ENCODE peak calls at places on chromosomes 3 and 15, in five cellular contexts. One of them, this sample, is unnamed.

GRCh38 chr3:64863811-64864210 is 176.0 kb upstream of the ADAMTS9 start:
- DNase-seq in left lung: no peak
- DNase-seq in K562: no peak
- DNase-seq in body of pancreas: no peak
- DNase-seq in PC-3: no peak
- DNase-seq in this sample: no peak

GRCh38 chr3:61944736-61945135 is 383.4 kb downstream of the PTPRG start:
- DNase-seq in body of pancreas: no peak
- DNase-seq in K562: no peak
- DNase-seq in PC-3: no peak
- DNase-seq in left lung: no peak
- DNase-seq in this sample: no peak

GRCh38 chr15:68833734-68834334 is 13.1 kb upstream of the ANP32A start:
- DNase-seq in PC-3: no peak
- DNase-seq in left lung: no peak
- DNase-seq in K562: no peak
- DNase-seq in body of pancreas: no peak
- DNase-seq in this sample: no peak

GRCh38 chr3:18389108-18389733 is 35.9 kb downstream of the SATB1 start:
- DNase-seq in PC-3: peak; percentile 60
- DNase-seq in left lung: no peak
- DNase-seq in K562: peak; percentile 37
- DNase-seq in body of pancreas: peak; percentile 5
- DNase-seq in this sample: peak; percentile 43

GRCh38 chr15:96701443-96701842 is 370.9 kb downstream of the NR2F2 start:
- DNase-seq in left lung: no peak
- DNase-seq in PC-3: no peak
- DNase-seq in K562: no peak
- DNase-seq in body of pancreas: no peak
- DNase-seq in this sample: no peak

GRCh38 chr3:129347446-129347845 is 68.8 kb downstream of the HMCES start:
- DNase-seq in PC-3: no peak
- DNase-seq in K562: no peak
- DNase-seq in body of pancreas: no peak
- DNase-seq in left lung: no peak
- DNase-seq in this sample: no peak

GRCh38 chr3:4394048-4394447 is 73.0 kb downstream of the SUMF1 start:
- DNase-seq in K562: no peak
- DNase-seq in body of pancreas: peak; percentile 16
- DNase-seq in left lung: no peak
- DNase-seq in PC-3: no peak
- DNase-seq in this sample: no peak

GRCh38 chr3:34582054-34582453 is 783.6 kb downstream of the PDCD6IP start:
- DNase-seq in left lung: no peak
- DNase-seq in K562: no peak
- DNase-seq in PC-3: no peak
- DNase-seq in body of pancreas: no peak
- DNase-seq in this sample: no peak

GRCh38 chr15:58473720-58474119 is 41.9 kb downstream of the LIPC start:
- DNase-seq in body of pancreas: no peak
- DNase-seq in PC-3: peak; percentile 73
- DNase-seq in left lung: no peak
- DNase-seq in K562: no peak
- DNase-seq in this sample: no peak

GRCh38 chr3:13079510-13079909 is 6.3 kb upstream of the IQSEC1 start:
- DNase-seq in left lung: no peak
- DNase-seq in K562: no peak
- DNase-seq in body of pancreas: no peak
- DNase-seq in PC-3: no peak
- DNase-seq in this sample: no peak

GRCh38 chr3:13080026-13080425 is 6.8 kb upstream of the IQSEC1 start:
- DNase-seq in K562: no peak
- DNase-seq in PC-3: no peak
- DNase-seq in left lung: no peak
- DNase-seq in body of pancreas: no peak
- DNase-seq in this sample: no peak

GRCh38 chr3:13079051-13079450 is 5.8 kb upstream of the IQSEC1 start:
- DNase-seq in left lung: no peak
- DNase-seq in K562: no peak
- DNase-seq in PC-3: no peak
- DNase-seq in body of pancreas: no peak
- DNase-seq in this sample: no peak

GRCh38 chr3:13077431-13078157 is 4.4 kb upstream of the IQSEC1 start:
- DNase-seq in K562: no peak
- DNase-seq in body of pancreas: peak; percentile 31
- DNase-seq in left lung: no peak
- DNase-seq in PC-3: no peak
- DNase-seq in this sample: no peak

GRCh38 chr3:13078158-13078905 is 5.1 kb upstream of the IQSEC1 start:
- DNase-seq in body of pancreas: peak; percentile 55
- DNase-seq in PC-3: no peak
- DNase-seq in K562: no peak
- DNase-seq in left lung: no peak
- DNase-seq in this sample: no peak
- H3K27me3 ChIP-seq in body of pancreas: no peaks in the 10 kb centered on the region
- H3K27me3 ChIP-seq in PC-3: no peaks in the 10 kb centered on the region
- H3K27me3 ChIP-seq in K562: peaks cover 71% of the 10 kb centered on the region
- H3K27me3 ChIP-seq in left lung: peaks cover 57% of the 10 kb centered on the region
- H3K27me3 ChIP-seq in this sample: no peaks in the 10 kb centered on the region

GRCh38 chr3:119944091-119944490 is 150.2 kb downstream of the GSK3B start:
- DNase-seq in PC-3: no peak
- DNase-seq in left lung: no peak
- DNase-seq in body of pancreas: no peak
- DNase-seq in K562: no peak
- DNase-seq in this sample: no peak
- H3K4me3 ChIP-seq in PC-3: no peak overlapping the region
- H3K4me3 ChIP-seq in left lung: no peak overlapping the region
- H3K4me3 ChIP-seq in body of pancreas: no peak overlapping the region
- H3K4me3 ChIP-seq in K562: no peak overlapping the region
- H3K4me3 ChIP-seq in this sample: no peak overlapping the region

DNA sequence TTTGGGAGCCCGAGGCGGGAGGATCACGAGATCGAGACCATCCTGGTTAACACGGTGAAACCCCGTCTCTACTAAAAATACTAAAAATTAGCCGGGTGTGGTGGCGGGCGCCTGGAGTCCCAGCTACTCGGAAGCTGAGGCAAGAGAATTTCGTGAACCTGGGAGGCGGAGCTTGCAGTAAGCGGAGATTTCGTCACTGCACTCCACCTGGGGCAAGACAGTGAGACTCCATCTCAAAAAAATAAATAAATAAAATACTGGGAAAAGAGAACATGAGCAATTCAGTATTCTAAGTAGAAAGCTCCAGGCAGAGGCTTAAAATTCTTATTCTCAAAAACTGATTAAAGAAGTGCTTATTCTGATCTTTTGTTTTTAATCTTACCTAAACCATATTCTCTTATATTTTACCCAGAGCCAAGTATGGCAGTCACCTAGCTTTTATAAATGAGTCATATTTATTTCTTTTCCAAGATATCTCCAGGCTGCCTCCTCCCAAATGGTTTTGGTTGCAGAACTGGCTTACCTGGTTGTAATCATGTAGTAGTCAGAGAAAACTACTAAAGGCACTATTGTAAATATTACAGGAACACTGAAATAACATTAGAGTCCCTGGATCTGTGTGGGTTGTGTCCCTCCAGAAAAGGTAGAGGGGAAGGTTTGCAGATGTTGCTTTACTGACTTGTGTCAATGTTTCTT is 45.8 kb upstream of the DYNC1LI1 start:
- DNase-seq in K562: no peak
- DNase-seq in PC-3: peak; percentile 90
- DNase-seq in left lung: no peak
- DNase-seq in body of pancreas: no peak
- DNase-seq in this sample: no peak
- H3K27me3 ChIP-seq in K562: peaks cover 31% of the 10 kb centered on the region
- H3K27me3 ChIP-seq in PC-3: no peaks in the 10 kb centered on the region
- H3K27me3 ChIP-seq in left lung: no peaks in the 10 kb centered on the region
- H3K27me3 ChIP-seq in body of pancreas: no peaks in the 10 kb centered on the region
- H3K27me3 ChIP-seq in this sample: no peaks in the 10 kb centered on the region

GRCh38 chr3:192573240-192573639 is 154.1 kb downstream of the FGF12 start:
- DNase-seq in body of pancreas: no peak
- DNase-seq in left lung: no peak
- DNase-seq in K562: no peak
- DNase-seq in PC-3: no peak
- DNase-seq in this sample: no peak

GRCh38 chr3:192571197-192571791 is 156.0 kb downstream of the FGF12 start:
- DNase-seq in PC-3: peak; percentile 70
- DNase-seq in K562: peak; percentile 1
- DNase-seq in body of pancreas: peak; percentile 33
- DNase-seq in left lung: peak; percentile 44
- DNase-seq in this sample: no peak

GRCh38 chr3:192570757-192571156 is 156.6 kb downstream of the FGF12 start:
- DNase-seq in left lung: no peak
- DNase-seq in body of pancreas: no peak
- DNase-seq in PC-3: peak; percentile 24
- DNase-seq in K562: no peak
- DNase-seq in this sample: no peak

GRCh38 chr3:192566706-192567290 is 160.5 kb downstream of the FGF12 start:
- DNase-seq in PC-3: peak; percentile 85
- DNase-seq in K562: peak; percentile 65
- DNase-seq in body of pancreas: peak; percentile 88
- DNase-seq in left lung: peak; percentile 54
- DNase-seq in this sample: peak; percentile 73

DNA sequence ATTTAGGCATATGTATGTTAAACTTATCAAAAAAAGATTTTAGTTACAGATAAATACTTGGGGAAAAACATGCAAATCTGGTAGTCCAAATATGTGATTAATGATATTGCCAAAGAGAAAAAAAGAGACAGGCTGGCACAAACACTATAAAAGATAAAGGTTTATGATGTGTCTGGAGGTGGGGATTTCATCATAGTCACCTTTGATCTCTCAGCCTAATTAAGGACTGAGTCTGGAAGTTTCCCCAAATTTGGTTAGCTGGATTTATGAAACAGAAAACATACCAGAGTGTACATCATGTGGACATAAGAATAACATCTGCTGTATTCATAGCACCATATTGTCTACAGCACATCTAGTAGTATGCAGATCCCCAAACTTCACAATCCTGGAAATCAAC is 157.0 kb downstream of the FGF12 start:
- DNase-seq in left lung: no peak
- DNase-seq in body of pancreas: no peak
- DNase-seq in PC-3: no peak
- DNase-seq in K562: no peak
- DNase-seq in this sample: no peak
- H3K4me3 ChIP-seq in left lung: no peak overlapping the region
- H3K4me3 ChIP-seq in body of pancreas: no peak overlapping the region
- H3K4me3 ChIP-seq in PC-3: peak overlapping the region; percentile 72
- H3K4me3 ChIP-seq in K562: no peak overlapping the region
- H3K4me3 ChIP-seq in this sample: no peak overlapping the region

GRCh38 chr3:140829796-140830195 is 111.8 kb upstream of the SLC25A36 start:
- DNase-seq in left lung: no peak
- DNase-seq in body of pancreas: no peak
- DNase-seq in K562: no peak
- DNase-seq in PC-3: no peak
- DNase-seq in this sample: no peak

GRCh38 chr3:140830391-140830790 is 111.2 kb upstream of the SLC25A36 start:
- DNase-seq in body of pancreas: no peak
- DNase-seq in left lung: no peak
- DNase-seq in K562: no peak
- DNase-seq in PC-3: no peak
- DNase-seq in this sample: no peak

GRCh38 chr3:140832883-140833282 is 108.8 kb upstream of the SLC25A36 start:
- DNase-seq in K562: no peak
- DNase-seq in PC-3: no peak
- DNase-seq in left lung: no peak
- DNase-seq in body of pancreas: no peak
- DNase-seq in this sample: no peak

GRCh38 chr3:140828585-140828984 is 113.1 kb upstream of the SLC25A36 start:
- DNase-seq in K562: no peak
- DNase-seq in body of pancreas: no peak
- DNase-seq in left lung: no peak
- DNase-seq in PC-3: no peak
- DNase-seq in this sample: no peak

GRCh38 chr3:140834266-140835037 is 107.2 kb upstream of the SLC25A36 start:
- DNase-seq in PC-3: peak; percentile 51
- DNase-seq in body of pancreas: no peak
- DNase-seq in left lung: no peak
- DNase-seq in K562: no peak
- DNase-seq in this sample: no peak
- H3K27me3 ChIP-seq in PC-3: no peaks in the 10 kb centered on the region
- H3K27me3 ChIP-seq in body of pancreas: no peaks in the 10 kb centered on the region
- H3K27me3 ChIP-seq in left lung: no peaks in the 10 kb centered on the region
- H3K27me3 ChIP-seq in K562: no peaks in the 10 kb centered on the region
- H3K27me3 ChIP-seq in this sample: no peaks in the 10 kb centered on the region

DNA sequence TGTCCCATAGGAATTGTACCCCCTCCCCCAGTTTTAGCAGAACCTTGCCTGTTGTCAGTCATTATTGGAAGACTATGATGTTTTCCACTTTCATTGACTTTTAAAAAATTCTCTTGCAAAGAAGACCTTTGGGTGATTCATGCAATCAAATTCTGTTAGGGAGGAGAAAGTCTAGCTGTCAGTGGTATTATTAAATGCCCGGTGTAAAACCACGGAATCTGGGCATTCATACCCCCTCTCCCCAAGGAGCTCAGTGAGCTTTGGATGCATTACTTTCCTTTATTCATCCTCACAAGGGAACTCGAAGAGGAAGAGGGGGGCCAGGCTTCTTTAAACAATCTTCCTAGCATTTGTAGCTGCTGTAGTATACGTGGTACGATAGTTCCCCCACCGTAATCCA is 171.4 kb upstream of the TSC22D2 start:
- DNase-seq in K562: no peak
- DNase-seq in left lung: no peak
- DNase-seq in PC-3: peak; percentile 56
- DNase-seq in body of pancreas: no peak
- DNase-seq in this sample: no peak
- H3K4me3 ChIP-seq in K562: no peak overlapping the region
- H3K4me3 ChIP-seq in left lung: no peak overlapping the region
- H3K4me3 ChIP-seq in PC-3: peak overlapping the region; percentile 37
- H3K4me3 ChIP-seq in body of pancreas: no peak overlapping the region
- H3K4me3 ChIP-seq in this sample: no peak overlapping the region